ENCODE peak calls at places on chromosome 16, in eight cellular contexts. G, H, F, W, S, E, D and P are unnamed samples.

GRCh38 chr16:64751906-64752305 is 370.0 kb downstream of the CDH11 start:
- DNase-seq in E (no peak), F (no peak), W (no peak), G (peak; percentile 16), S (no peak), H (no peak), D (no peak), P (no peak)

GRCh38 chr16:80023865-80024264 is 423.3 kb upstream of the MAF start:
- DNase-seq in S (no peak), W (no peak), F (no peak), H (no peak), D (no peak), E (no peak), G (no peak), P (no peak)

GRCh38 chr16:77496934-77497333 is 62.1 kb upstream of the ADAMTS18 start:
- DNase-seq in S (no peak), G (no peak), D (no peak), W (no peak), H (no peak), E (no peak), F (no peak), P (no peak)

GRCh38 chr16:8753411-8754054 is 43.9 kb downstream of the TMEM186 start:
- DNase-seq in E (peak; percentile 55), W (no peak), S (no peak), D (no peak), F (peak; percentile 38), H (no peak), G (no peak), P (no peak)

GRCh38 chr16:14510939-14511797 is 118.9 kb downstream of the PARN start:
- DNase-seq in E (no peak), H (peak; percentile 95), W (no peak), F (no peak), G (peak; percentile 42), S (no peak), D (no peak), P (no peak)

GRCh38 chr16:57528499-57529323 is 7.7 kb downstream of the CCDC102A start:
- DNase-seq in W (no peak), E (no peak), S (no peak), G (no peak), H (no peak), F (peak; percentile 71), D (no peak), P (peak; percentile 57)

GRCh38 chr16:56972403-56972802 is 10.7 kb downstream of the CETP start:
- DNase-seq in W (no peak), F (no peak), S (no peak), H (no peak), G (no peak), D (no peak), E (no peak), P (no peak)

GRCh38 chr16:87240211-87241134 is 76.7 kb downstream of the C16orf95 start:
- DNase-seq in H (peak; percentile 24), W (no peak), G (peak; percentile 20), E (no peak), F (no peak), D (no peak), S (no peak), P (peak; percentile 11)

GRCh38 chr16:55035037-55035436 is 104.4 kb downstream of the IRX5 start:
- DNase-seq in S (no peak), G (no peak), W (peak; percentile 56), D (no peak), E (peak; percentile 42), F (peak; percentile 32), H (peak; percentile 25), P (peak; percentile 40)

GRCh38 chr16:28110074-28110473 is 46.6 kb upstream of the GSG1L start:
- DNase-seq in H (no peak), E (no peak), W (no peak), F (peak; percentile 5), D (no peak), S (no peak), G (peak; percentile 22), P (no peak)

GRCh38 chr16:4521971-4522623 is 16.5 kb downstream of the CDIP1 start:
- DNase-seq in F (no peak), H (no peak), W (no peak), E (peak; percentile 71), D (no peak), S (peak; percentile 43), G (peak; percentile 28), P (peak; percentile 74)

GRCh38 chr16:35344012-35344762 is 1884.8 kb downstream of the TP53TG3F start:
- DNase-seq in H (no peak), F (no peak), W (no peak), S (no peak), E (no peak), D (no peak), G (no peak), P (no peak)

GRCh38 chr16:29811170-29811895 is 660 bp upstream of the PRRT2 start:
- DNase-seq in W (peak; percentile 99), E (peak; percentile 98), G (peak; percentile 98), D (peak; percentile 90), S (peak; percentile 97), H (peak; percentile 97), F (peak; percentile 97), P (peak; percentile 99)
- H3K4me1 ChIP-seq in W (peaks cover 30% of the 10 kb centered on the region), E (peaks cover 61% of the 10 kb centered on the region), G (peaks cover 42% of the 10 kb centered on the region), D (no peaks in the 10 kb centered on the region), S (peaks cover 70% of the 10 kb centered on the region), H (peaks cover 41% of the 10 kb centered on the region), F (peaks cover 66% of the 10 kb centered on the region), P (peaks cover 74% of the 10 kb centered on the region)

DNA sequence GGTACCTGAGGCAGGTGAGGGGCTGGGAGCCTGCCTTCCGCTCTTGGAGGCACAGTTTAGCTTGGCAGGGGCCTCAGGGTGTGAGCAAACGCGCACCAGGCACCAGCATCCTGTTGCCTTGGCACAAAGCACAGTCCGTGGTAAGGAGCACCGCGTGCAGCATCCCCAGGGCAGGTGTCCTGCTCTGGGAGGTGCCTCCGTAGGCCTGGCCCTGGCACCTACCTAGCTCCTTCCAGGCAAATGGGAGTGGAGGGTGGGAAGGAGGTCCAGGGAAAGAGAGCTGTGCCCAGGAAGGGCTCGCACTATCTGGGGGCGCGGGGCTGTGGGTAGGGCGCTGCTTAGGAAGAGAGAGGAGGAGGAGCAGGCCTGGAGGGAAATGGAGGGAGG is 3.1 kb upstream of the GSE1 start:
- DNase-seq in D (no peak), G (no peak), F (peak; percentile 51), W (no peak), S (no peak), H (no peak), E (no peak), P (no peak)
- H3K4me3 ChIP-seq in D (no peak overlapping the region), G (no peak overlapping the region), F (peak overlapping the region; percentile 67), W (no peak overlapping the region), S (peak overlapping the region; percentile 9), H (no peak overlapping the region), E (no peak overlapping the region), P (no peak overlapping the region)

GRCh38 chr16:72332926-72333325 is 161.0 kb upstream of the PMFBP1 start:
- DNase-seq in S (no peak), H (no peak), D (no peak), E (no peak), F (no peak), G (no peak), W (no peak), P (no peak)
- H3K9me3 ChIP-seq in S (peaks cover 22% of the 10 kb centered on the region), H (peaks cover 6% of the 10 kb centered on the region), D (no peaks in the 10 kb centered on the region), E (no peaks in the 10 kb centered on the region), F (no peaks in the 10 kb centered on the region), G (no peaks in the 10 kb centered on the region), W (no peaks in the 10 kb centered on the region), P (peaks cover 11% of the 10 kb centered on the region)

GRCh38 chr16:49658066-49658465 is 197.8 kb downstream of the ZNF423 start:
- DNase-seq in S (no peak), H (no peak), E (no peak), W (no peak), D (no peak), G (no peak), F (no peak), P (no peak)
- H3K4me1 ChIP-seq in S (peaks cover 4% of the 10 kb centered on the region), H (no peaks in the 10 kb centered on the region), E (no peaks in the 10 kb centered on the region), W (no peaks in the 10 kb centered on the region), D (no peaks in the 10 kb centered on the region), G (no peaks in the 10 kb centered on the region), F (no peaks in the 10 kb centered on the region), P (no peaks in the 10 kb centered on the region)

GRCh38 chr16:51487880-51488279 is 336.8 kb upstream of the SALL1 start:
- DNase-seq in H (no peak), F (no peak), W (no peak), D (no peak), E (no peak), G (no peak), S (no peak), P (no peak)

GRCh38 chr16:51490866-51491265 is 339.8 kb upstream of the SALL1 start:
- DNase-seq in D (no peak), E (no peak), G (no peak), W (no peak), S (no peak), F (no peak), H (no peak), P (no peak)
- H3K4me3 ChIP-seq in D (no peak overlapping the region), E (no peak overlapping the region), G (no peak overlapping the region), W (no peak overlapping the region), S (no peak overlapping the region), F (no peak overlapping the region), H (no peak overlapping the region), P (no peak overlapping the region)

GRCh38 chr16:966035-966434 is 4.7 kb downstream of the LMF1 start:
- DNase-seq in S (no peak), F (no peak), E (no peak), G (no peak), D (no peak), H (no peak), W (no peak), P (no peak)

GRCh38 chr16:967546-968295 is 3.1 kb downstream of the LMF1 start:
- DNase-seq in W (no peak), F (no peak), H (no peak), D (no peak), S (no peak), E (no peak), G (no peak), P (no peak)

GRCh38 chr16:965487-965886 is 5.3 kb downstream of the LMF1 start:
- DNase-seq in W (no peak), S (no peak), G (no peak), E (no peak), F (no peak), H (no peak), D (no peak), P (no peak)

GRCh38 chr16:967077-967541 is 3.7 kb downstream of the LMF1 start:
- DNase-seq in F (no peak), D (no peak), E (no peak), H (no peak), G (no peak), S (no peak), W (no peak), P (no peak)

GRCh38 chr16:966505-966904 is 4.3 kb downstream of the LMF1 start:
- DNase-seq in H (no peak), E (no peak), F (no peak), G (no peak), W (no peak), S (no peak), D (no peak), P (no peak)
- H3K9me3 ChIP-seq in H (peaks cover 30% of the 10 kb centered on the region), E (no peaks in the 10 kb centered on the region), F (no peaks in the 10 kb centered on the region), G (peaks cover 1% of the 10 kb centered on the region), W (no peaks in the 10 kb centered on the region), S (peaks cover 4% of the 10 kb centered on the region), D (no peaks in the 10 kb centered on the region), P (no peaks in the 10 kb centered on the region)